ENCODE peak calls at places on chromosomes 2 and 18, in ten cellular contexts. X is astrocyte of the spinal cord; B is DMS153; Z is Right ventricle myocardium inferior; K is foreskin fibroblast; R is stimulated activated CD4-positive, alpha-beta T cell treated with anti-CD3 and anti-CD28 coated beads, Interleukin-12 subunit alpha, Interleukin-12 subunit beta, amount 100 ng/mL, for 24 hours; Q is iPS-NIHi11; T is Ammon's horn; J is esophagus squamous epithelium; Y is NCI-H2029. C is an unnamed sample.

GRCh38 chr18:2411381-2411977 is 159.8 kb downstream of the METTL4 start:
- DNase-seq in X (peak; percentile 69), B (no peak), Z (no peak), K (peak; percentile 78), R (no peak), Q (no peak), T (no peak), J (no peak), Y (no peak), C (no peak)

GRCh38 chr18:58525517-58525916 is 103.4 kb downstream of the ALPK2 start:
- DNase-seq in X (peak; percentile 63), B (no peak), Z (no peak), K (peak; percentile 20), R (peak; percentile 40), Q (no peak), T (no peak), J (no peak), Y (no peak), C (no peak)

GRCh38 chr2:233690444-233690843 is 2.2 kb upstream of the UGT1A6 start:
- DNase-seq in X (no peak), B (no peak), Z (no peak), K (peak; percentile 3), R (no peak), Q (no peak), T (no peak), J (no peak), Y (no peak), C (no peak)

GRCh38 chr2:68031546-68032160 is 31.2 kb downstream of the C1D start:
- DNase-seq in X (peak; percentile 72), B (peak; percentile 72), Z (no peak), K (peak; percentile 80), R (no peak), Q (peak; percentile 32), T (peak; percentile 72), J (no peak), Y (peak; percentile 59), C (peak; percentile 64)

GRCh38 chr18:457533-457932 is 43.0 kb downstream of the COLEC12 start:
- DNase-seq in X (no peak), B (no peak), Z (no peak), K (peak; percentile 58), R (no peak), Q (no peak), T (no peak), J (no peak), Y (no peak), C (no peak)

GRCh38 chr18:9097349-9097748 is 5.2 kb upstream of the NDUFV2 start:
- DNase-seq in X (no peak), B (no peak), Z (no peak), K (no peak), R (no peak), Q (no peak), T (no peak), J (no peak), Y (no peak), C (no peak)

GRCh38 chr18:77068321-77068841 is 64.2 kb downstream of the MBP start:
- DNase-seq in X (peak; percentile 53), B (no peak), Z (peak; percentile 25), K (peak; percentile 73), R (no peak), Q (no peak), T (no peak), J (no peak), Y (no peak), C (no peak)

GRCh38 chr2:170063456-170063855 is 114.5 kb upstream of the MYO3B start:
- DNase-seq in X (no peak), B (no peak), Z (no peak), K (no peak), R (no peak), Q (no peak), T (no peak), J (no peak), Y (no peak), C (no peak)

GRCh38 chr2:133642831-133643230 is 74.6 kb upstream of the NCKAP5 start:
- DNase-seq in X (peak; percentile 42), B (no peak), Z (no peak), K (no peak), R (no peak), Q (no peak), T (peak; percentile 61), J (no peak), Y (no peak), C (peak; percentile 92)